ENCODE peak calls at places on chromosomes 4 and X, in eight cellular contexts. Z is tibial artery; M is prostate gland; G is CD4-positive, alpha-beta T cell; N is hepatocyte; F is dorsolateral prefrontal cortex; S is left lung; T is HFFc6. U is an unnamed sample.

GRCh38 chrX:140157611-140158010 is 192.3 kb upstream of the CXorf66 start:
- DNase-seq in N (no peak), Z (no peak), S (no peak), F (no peak), G (no peak), T (no peak), M (no peak), U (no peak)

GRCh38 chr4:152485726-152486276 is 50.1 kb downstream of the FBXW7 start:
- DNase-seq in S (no peak), F (no peak), T (peak; percentile 79), Z (no peak), M (no peak), G (no peak), N (peak; percentile 76), U (no peak)

GRCh38 chrX:17441965-17442364 is 67.0 kb downstream of the NHS start:
- DNase-seq in F (no peak), T (peak; percentile 53), M (no peak), N (no peak), S (no peak), Z (no peak), G (no peak), U (no peak)

GRCh38 chrX:43423876-43424275 is 232.2 kb upstream of the MAOA start:
- DNase-seq in T (no peak), Z (no peak), S (no peak), M (no peak), G (no peak), F (no peak), N (peak; percentile 14), U (no peak)

GRCh38 chr4:163484906-163485305 is 9.6 kb upstream of the TMA16 start:
- DNase-seq in F (peak; percentile 35), G (peak; percentile 43), T (peak; percentile 11), Z (no peak), M (no peak), N (peak; percentile 71), S (no peak), U (peak; percentile 72)

GRCh38 chr4:101367201-101367600 is 19.9 kb upstream of the PPP3CA start:
- DNase-seq in S (no peak), F (no peak), Z (no peak), G (no peak), T (peak; percentile 87), M (no peak), N (peak; percentile 10), U (no peak)

GRCh38 chr4:101279377-101279871 is 67.9 kb downstream of the PPP3CA start:
- DNase-seq in Z (no peak), G (no peak), N (peak; percentile 50), M (no peak), S (no peak), F (no peak), T (peak; percentile 97), U (no peak)

GRCh38 chrX:110241816-110242215 is 76.1 kb downstream of the AMMECR1 start:
- DNase-seq in Z (no peak), N (no peak), F (no peak), G (no peak), S (no peak), T (no peak), M (peak; percentile 53), U (no peak)

GRCh38 chr4:123628288-123628687 is 231.7 kb downstream of the SPRY1 start:
- DNase-seq in M (no peak), S (no peak), Z (no peak), T (no peak), F (no peak), G (no peak), N (no peak), U (no peak)

GRCh38 chr4:30716671-30717207 is 3.4 kb upstream of the PCDH7 start:
- DNase-seq in G (no peak), N (peak; percentile 45), S (no peak), F (no peak), M (no peak), T (no peak), Z (no peak), U (peak; percentile 50)

GRCh38 chrX:67780694-67781109 is 236.9 kb downstream of the AR start:
- DNase-seq in N (peak; percentile 62), S (peak; percentile 29), F (no peak), G (no peak), Z (peak; percentile 88), M (no peak), T (peak; percentile 97), U (no peak)

GRCh38 chrX:78330068-78330467 is 2.7 kb upstream of the CYSLTR1 start:
- DNase-seq in N (no peak), F (no peak), S (no peak), G (no peak), Z (no peak), T (no peak), M (no peak), U (no peak)

GRCh38 chrX:124223524-124223923 is 108.9 kb upstream of the TEX13D start:
- DNase-seq in Z (no peak), M (no peak), S (no peak), F (no peak), N (no peak), T (no peak), G (no peak), U (no peak)

GRCh38 chrX:37378399-37378798 is 29.2 kb downstream of the PRRG1 start:
- DNase-seq in M (no peak), T (no peak), Z (no peak), S (no peak), F (no peak), G (no peak), N (no peak), U (no peak)

GRCh38 chrX:47186096-47186740 is 7.4 kb upstream of the UBA1 start:
- DNase-seq in F (no peak), N (no peak), Z (no peak), S (no peak), G (no peak), T (no peak), M (no peak), U (no peak)

GRCh38 chr4:145774473-145774872 is 94.5 kb downstream of the C4orf51 start:
- DNase-seq in G (no peak), N (no peak), F (no peak), Z (no peak), S (no peak), T (no peak), M (no peak), U (no peak)

GRCh38 chrX:18075603-18076002 is 145.1 kb downstream of the BEND2 start:
- DNase-seq in S (no peak), M (no peak), G (no peak), N (no peak), T (no peak), F (no peak), Z (no peak), U (no peak)

GRCh38 chr4:24032371-24032989 is 142.6 kb upstream of the PPARGC1A start:
- DNase-seq in G (no peak), S (no peak), T (no peak), Z (no peak), N (peak; percentile 40), M (no peak), F (no peak), U (no peak)

DNA sequence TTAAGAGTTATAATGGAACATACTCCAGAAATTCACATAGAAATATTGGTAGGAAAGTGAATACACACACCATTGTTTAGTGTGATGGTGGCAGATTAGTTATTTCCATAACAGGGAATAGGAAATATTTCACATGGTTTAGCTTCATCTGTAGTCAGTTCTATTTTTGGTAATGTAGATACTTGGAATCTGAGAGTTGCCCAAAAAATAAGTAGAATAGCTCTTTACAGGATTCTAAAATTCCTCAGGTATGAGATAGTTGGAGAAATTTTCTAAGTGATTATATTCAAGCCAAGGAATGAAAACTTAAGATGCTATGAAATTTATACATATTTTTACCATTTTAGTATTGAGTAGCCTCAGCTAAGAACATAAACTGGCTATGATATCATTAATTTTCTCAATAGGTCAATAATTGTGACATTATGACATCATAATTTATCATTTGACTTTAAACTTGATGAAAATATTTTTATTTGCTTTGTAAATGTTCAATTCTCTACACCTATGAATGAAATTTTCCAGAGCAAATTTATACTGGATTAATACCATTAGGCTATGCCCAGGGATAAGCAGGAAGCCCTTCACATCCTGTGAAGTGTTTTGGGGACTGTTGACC is 35.8 kb downstream of the CPEB2 start:
- DNase-seq in G (no peak), S (no peak), T (no peak), M (no peak), N (no peak), F (no peak), Z (no peak), U (no peak)
- TF ChIP-seq CTCF in G (no peak), S (no peak), T (no peak), M (no peak), N (no peak), F (no peak), Z (no peak), U (no peak)

GRCh38 chr4:52588097-52588496 is 71.0 kb downstream of the USP46 start:
- DNase-seq in N (peak; percentile 14), G (no peak), S (no peak), T (no peak), Z (no peak), M (no peak), F (peak; percentile 32), U (peak; percentile 36)
- TF ChIP-seq CTCF in N (peak; percentile 37), G (peak; percentile 11), S (no peak), T (peak; percentile 72), Z (peak; percentile 38), M (peak; percentile 11), F (peak; percentile 60), U (peak; percentile 56)

DNA sequence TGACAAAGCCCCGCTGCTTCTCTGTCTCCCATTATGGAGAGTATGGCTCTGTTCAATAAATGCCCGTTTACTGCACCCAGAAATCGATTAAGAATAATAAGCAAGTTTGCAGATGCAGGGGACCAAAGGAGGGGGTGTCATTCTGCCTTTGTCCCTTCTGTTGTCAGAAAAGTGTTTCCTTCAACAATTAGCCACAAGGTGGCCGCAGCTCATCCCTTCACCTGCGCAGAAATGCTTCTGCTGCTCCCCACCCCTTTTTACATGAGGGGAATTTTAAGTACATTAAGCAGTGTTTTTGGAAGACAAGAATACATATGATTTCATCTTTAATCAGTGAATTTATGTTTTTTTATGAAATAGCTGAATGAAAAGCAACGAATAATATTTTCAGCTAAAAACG is 175.6 kb upstream of the ARX start:
- DNase-seq in M (no peak), Z (no peak), T (no peak), F (no peak), N (no peak), G (no peak), S (no peak), U (peak; percentile 10)
- TF ChIP-seq CTCF in M (no peak), Z (no peak), T (no peak), F (no peak), N (no peak), G (no peak), S (no peak), U (peak; percentile 32)

DNA sequence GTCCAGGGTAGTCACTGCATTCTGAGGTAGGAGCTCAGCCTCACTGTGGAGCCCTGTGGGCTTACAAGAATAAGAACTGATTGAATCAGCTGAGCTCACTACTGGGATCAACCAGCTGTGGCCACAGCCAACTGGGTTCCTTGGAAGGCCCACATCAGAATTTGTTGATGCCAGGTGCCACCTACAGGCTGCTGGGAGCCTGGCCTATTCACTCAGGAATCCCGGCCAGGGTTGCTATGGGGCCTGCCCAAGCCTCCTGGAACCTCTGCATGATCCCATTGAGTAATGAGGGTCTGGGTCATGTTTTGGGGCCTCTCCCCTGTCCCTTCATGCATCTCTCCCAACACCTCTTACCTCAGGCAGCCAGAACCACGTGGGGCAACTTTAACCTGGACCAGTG is 53.9 kb upstream of the KIAA1210 start:
- DNase-seq in M (peak; percentile 5), N (peak; percentile 25), S (no peak), Z (no peak), G (no peak), T (no peak), F (no peak), U (no peak)
- TF ChIP-seq CTCF in M (peak; percentile 32), N (peak; percentile 32), S (no peak), Z (no peak), G (no peak), T (peak; percentile 41), F (peak; percentile 6), U (no peak)